ENCODE peak calls at places on chromosomes 5 and 9, in five cellular contexts. One of them, this sample, is unnamed.

GRCh38 chr5:147551677-147552076 is 41.8 kb upstream of the DPYSL3 start:
- DNase-seq in heart right ventricle: no peak
- DNase-seq in skeletal muscle cell: no peak
- DNase-seq in fibroblast of lung: peak
- DNase-seq in adipocyte: no peak
- DNase-seq in this sample: no peak

GRCh38 chr5:139650031-139650688 is 2.0 kb downstream of the CXXC5 start:
- DNase-seq in heart right ventricle: peak
- DNase-seq in skeletal muscle cell: no peak
- DNase-seq in fibroblast of lung: no peak
- DNase-seq in adipocyte: peak
- DNase-seq in this sample: peak

GRCh38 chr5:65831276-65831675 is 95.1 kb upstream of the ERBIN start:
- DNase-seq in heart right ventricle: no peak
- DNase-seq in skeletal muscle cell: no peak
- DNase-seq in fibroblast of lung: peak
- DNase-seq in adipocyte: no peak
- DNase-seq in this sample: no peak

GRCh38 chr5:95285406-95285761 is 490 bp upstream of the MCTP1 start:
- DNase-seq in heart right ventricle: no peak
- DNase-seq in skeletal muscle cell: no peak
- DNase-seq in fibroblast of lung: peak
- DNase-seq in adipocyte: no peak
- DNase-seq in this sample: no peak

GRCh38 chr5:103472820-103473219 is 89.8 kb downstream of the NUDT12 start:
- DNase-seq in heart right ventricle: no peak
- DNase-seq in skeletal muscle cell: no peak
- DNase-seq in fibroblast of lung: peak
- DNase-seq in adipocyte: peak
- DNase-seq in this sample: no peak

GRCh38 chr5:74641778-74642542 is 1.4 kb upstream of the ENC1 start:
- DNase-seq in heart right ventricle: no peak
- DNase-seq in skeletal muscle cell: peak
- DNase-seq in fibroblast of lung: peak
- DNase-seq in adipocyte: peak
- DNase-seq in this sample: peak

GRCh38 chr5:60092671-60093422 is 199.3 kb upstream of the PDE4D start:
- DNase-seq in heart right ventricle: no peak
- DNase-seq in skeletal muscle cell: peak
- DNase-seq in fibroblast of lung: peak
- DNase-seq in adipocyte: peak
- DNase-seq in this sample: no peak

GRCh38 chr5:135497971-135498661 is 37.6 kb downstream of the NEUROG1 start:
- DNase-seq in heart right ventricle: no peak
- DNase-seq in skeletal muscle cell: no peak
- DNase-seq in fibroblast of lung: no peak
- DNase-seq in adipocyte: peak
- DNase-seq in this sample: no peak

GRCh38 chr9:137784641-137785513 is 92.7 kb upstream of the CACNA1B start:
- DNase-seq in heart right ventricle: no peak
- DNase-seq in skeletal muscle cell: no peak
- DNase-seq in fibroblast of lung: no peak
- DNase-seq in adipocyte: no peak
- DNase-seq in this sample: no peak

GRCh38 chr5:93578813-93579560 is 2.0 kb downstream of the NR2F1-AS1 start:
- DNase-seq in heart right ventricle: peak
- DNase-seq in skeletal muscle cell: no peak
- DNase-seq in fibroblast of lung: peak
- DNase-seq in adipocyte: peak
- DNase-seq in this sample: peak
- H3K4me3 ChIP-seq in heart right ventricle: peak
- H3K4me3 ChIP-seq in skeletal muscle cell: peak
- H3K4me3 ChIP-seq in fibroblast of lung: peak
- H3K4me3 ChIP-seq in adipocyte: peak
- H3K4me3 ChIP-seq in this sample: peak

GRCh38 chr9:129666575-129666974 is 1.1 kb downstream of the PRRX2 start:
- DNase-seq in heart right ventricle: no peak
- DNase-seq in skeletal muscle cell: no peak
- DNase-seq in fibroblast of lung: no peak
- DNase-seq in adipocyte: peak
- DNase-seq in this sample: no peak

GRCh38 chr9:129665814-129666511 is 516 bp downstream of the PRRX2 start:
- DNase-seq in heart right ventricle: no peak
- DNase-seq in skeletal muscle cell: no peak
- DNase-seq in fibroblast of lung: no peak
- DNase-seq in adipocyte: peak
- DNase-seq in this sample: no peak

GRCh38 chr9:129669141-129669718 is 3.8 kb downstream of the PRRX2 start:
- DNase-seq in heart right ventricle: no peak
- DNase-seq in skeletal muscle cell: peak
- DNase-seq in fibroblast of lung: peak
- DNase-seq in adipocyte: peak
- DNase-seq in this sample: peak

GRCh38 chr9:129667850-129668249 is 2.4 kb downstream of the PRRX2 start:
- DNase-seq in heart right ventricle: no peak
- DNase-seq in skeletal muscle cell: no peak
- DNase-seq in fibroblast of lung: no peak
- DNase-seq in adipocyte: peak
- DNase-seq in this sample: no peak

GRCh38 chr9:129667378-129667777 is 1.9 kb downstream of the PRRX2 start:
- DNase-seq in heart right ventricle: no peak
- DNase-seq in skeletal muscle cell: no peak
- DNase-seq in fibroblast of lung: no peak
- DNase-seq in adipocyte: no peak
- DNase-seq in this sample: no peak
- H3K4me3 ChIP-seq in heart right ventricle: no peak
- H3K4me3 ChIP-seq in skeletal muscle cell: no peak
- H3K4me3 ChIP-seq in fibroblast of lung: no peak
- H3K4me3 ChIP-seq in adipocyte: peak
- H3K4me3 ChIP-seq in this sample: no peak

GRCh38 chr9:134329886-134330285 is 3.6 kb downstream of the RXRA start:
- DNase-seq in heart right ventricle: peak
- DNase-seq in skeletal muscle cell: no peak
- DNase-seq in fibroblast of lung: no peak
- DNase-seq in adipocyte: no peak
- DNase-seq in this sample: peak

GRCh38 chr9:134329576-134329855 is 3.3 kb downstream of the RXRA start:
- DNase-seq in heart right ventricle: no peak
- DNase-seq in skeletal muscle cell: no peak
- DNase-seq in fibroblast of lung: no peak
- DNase-seq in adipocyte: no peak
- DNase-seq in this sample: peak

GRCh38 chr9:134327671-134328231 is 1.5 kb downstream of the RXRA start:
- DNase-seq in heart right ventricle: peak
- DNase-seq in skeletal muscle cell: no peak
- DNase-seq in fibroblast of lung: no peak
- DNase-seq in adipocyte: no peak
- DNase-seq in this sample: peak

GRCh38 chr9:134328341-134328840 is 2.1 kb downstream of the RXRA start:
- DNase-seq in heart right ventricle: no peak
- DNase-seq in skeletal muscle cell: no peak
- DNase-seq in fibroblast of lung: no peak
- DNase-seq in adipocyte: peak
- DNase-seq in this sample: no peak

GRCh38 chr9:134328841-134329575 is 2.8 kb downstream of the RXRA start:
- DNase-seq in heart right ventricle: peak
- DNase-seq in skeletal muscle cell: no peak
- DNase-seq in fibroblast of lung: no peak
- DNase-seq in adipocyte: no peak
- DNase-seq in this sample: peak
- H3K4me3 ChIP-seq in heart right ventricle: peak
- H3K4me3 ChIP-seq in skeletal muscle cell: peak
- H3K4me3 ChIP-seq in fibroblast of lung: peak
- H3K4me3 ChIP-seq in adipocyte: peak
- H3K4me3 ChIP-seq in this sample: peak

GRCh38 chr5:100600289-100600994 is 65.3 kb downstream of the FAM174A start:
- DNase-seq in heart right ventricle: no peak
- DNase-seq in skeletal muscle cell: no peak
- DNase-seq in fibroblast of lung: no peak
- DNase-seq in adipocyte: no peak
- DNase-seq in this sample: no peak

GRCh38 chr5:100595812-100596173 is 60.6 kb downstream of the FAM174A start:
- DNase-seq in heart right ventricle: no peak
- DNase-seq in skeletal muscle cell: no peak
- DNase-seq in fibroblast of lung: no peak
- DNase-seq in adipocyte: no peak
- DNase-seq in this sample: no peak

GRCh38 chr5:100590867-100591266 is 55.7 kb downstream of the FAM174A start:
- DNase-seq in heart right ventricle: no peak
- DNase-seq in skeletal muscle cell: no peak
- DNase-seq in fibroblast of lung: no peak
- DNase-seq in adipocyte: no peak
- DNase-seq in this sample: no peak

GRCh38 chr5:100595152-100595811 is 60.1 kb downstream of the FAM174A start:
- DNase-seq in heart right ventricle: no peak
- DNase-seq in skeletal muscle cell: peak
- DNase-seq in fibroblast of lung: peak
- DNase-seq in adipocyte: peak
- DNase-seq in this sample: peak
- H3K4me3 ChIP-seq in heart right ventricle: no peak
- H3K4me3 ChIP-seq in skeletal muscle cell: no peak
- H3K4me3 ChIP-seq in fibroblast of lung: no peak
- H3K4me3 ChIP-seq in adipocyte: peak
- H3K4me3 ChIP-seq in this sample: no peak

GRCh38 chr9:136713555-136713949 is 1.2 kb downstream of the DIPK1B start:
- DNase-seq in heart right ventricle: peak
- DNase-seq in skeletal muscle cell: no peak
- DNase-seq in fibroblast of lung: no peak
- DNase-seq in adipocyte: no peak
- DNase-seq in this sample: no peak
- H3K4me3 ChIP-seq in heart right ventricle: peak
- H3K4me3 ChIP-seq in skeletal muscle cell: peak
- H3K4me3 ChIP-seq in fibroblast of lung: no peak
- H3K4me3 ChIP-seq in adipocyte: no peak
- H3K4me3 ChIP-seq in this sample: no peak

GRCh38 chr5:177355162-177355867 is 2.4 kb upstream of the RGS14 start:
- DNase-seq in heart right ventricle: no peak
- DNase-seq in skeletal muscle cell: no peak
- DNase-seq in fibroblast of lung: no peak
- DNase-seq in adipocyte: no peak
- DNase-seq in this sample: no peak

GRCh38 chr5:177358333-177358939 is 712 bp downstream of the RGS14 start:
- DNase-seq in heart right ventricle: no peak
- DNase-seq in skeletal muscle cell: no peak
- DNase-seq in fibroblast of lung: no peak
- DNase-seq in adipocyte: no peak
- DNase-seq in this sample: no peak

GRCh38 chr5:177357459-177358332 is at the start of gene RGS14:
- DNase-seq in heart right ventricle: peak
- DNase-seq in skeletal muscle cell: no peak
- DNase-seq in fibroblast of lung: peak
- DNase-seq in adipocyte: no peak
- DNase-seq in this sample: no peak

GRCh38 chr5:177355868-177356168 is 1.9 kb upstream of the RGS14 start:
- DNase-seq in heart right ventricle: no peak
- DNase-seq in skeletal muscle cell: no peak
- DNase-seq in fibroblast of lung: no peak
- DNase-seq in adipocyte: no peak
- DNase-seq in this sample: no peak

GRCh38 chr5:177356756-177357458 is 817 bp upstream of the RGS14 start:
- DNase-seq in heart right ventricle: no peak
- DNase-seq in skeletal muscle cell: no peak
- DNase-seq in fibroblast of lung: no peak
- DNase-seq in adipocyte: no peak
- DNase-seq in this sample: no peak
- H3K4me3 ChIP-seq in heart right ventricle: no peak
- H3K4me3 ChIP-seq in skeletal muscle cell: no peak
- H3K4me3 ChIP-seq in fibroblast of lung: no peak
- H3K4me3 ChIP-seq in adipocyte: no peak
- H3K4me3 ChIP-seq in this sample: no peak

GRCh38 chr5:55333017-55333416 is 25.2 kb downstream of the MTREX start:
- DNase-seq in heart right ventricle: no peak
- DNase-seq in skeletal muscle cell: no peak
- DNase-seq in fibroblast of lung: no peak
- DNase-seq in adipocyte: no peak
- DNase-seq in this sample: no peak
- H3K4me3 ChIP-seq in heart right ventricle: no peak
- H3K4me3 ChIP-seq in skeletal muscle cell: no peak
- H3K4me3 ChIP-seq in fibroblast of lung: no peak
- H3K4me3 ChIP-seq in adipocyte: no peak
- H3K4me3 ChIP-seq in this sample: no peak

GRCh38 chr5:180350711-180351110 is 2.4 kb downstream of the GFPT2 start:
- DNase-seq in heart right ventricle: no peak
- DNase-seq in skeletal muscle cell: no peak
- DNase-seq in fibroblast of lung: no peak
- DNase-seq in adipocyte: no peak
- DNase-seq in this sample: no peak
- H3K4me3 ChIP-seq in heart right ventricle: no peak
- H3K4me3 ChIP-seq in skeletal muscle cell: peak
- H3K4me3 ChIP-seq in fibroblast of lung: no peak
- H3K4me3 ChIP-seq in adipocyte: peak
- H3K4me3 ChIP-seq in this sample: no peak

GRCh38 chr9:4762889-4763521 is 22.0 kb upstream of the AK3 start:
- DNase-seq in heart right ventricle: peak
- DNase-seq in skeletal muscle cell: no peak
- DNase-seq in fibroblast of lung: peak
- DNase-seq in adipocyte: no peak
- DNase-seq in this sample: peak
- H3K4me3 ChIP-seq in heart right ventricle: peak
- H3K4me3 ChIP-seq in skeletal muscle cell: no peak
- H3K4me3 ChIP-seq in fibroblast of lung: no peak
- H3K4me3 ChIP-seq in adipocyte: no peak
- H3K4me3 ChIP-seq in this sample: no peak

This sample was measured in adrenal gland.